ENCODE peak calls at places on chromosomes 7 and 10, in nine cellular contexts. T is breast epithelium, D is A549, A is thyroid gland, M is adrenal gland, O is Peyer's patch, Y is right lobe of liver, F is stomach, C is ovary. Q is an unnamed sample.
A peak's percentile ranks its signal among the peaks of the same experiment; 100 is the strongest.

GRCh38 chr10:30697806-30698205 is 68.3 kb upstream of the LYZL2 start:
- DNase-seq in O (no peak), Y (no peak), A (no peak), M (no peak), D (no peak), F (no peak), C (no peak), T (no peak), Q (no peak)

GRCh38 chr10:8013619-8014018 is 40.9 kb upstream of the GATA3 start:
- DNase-seq in D (no peak), F (no peak), C (no peak), M (no peak), O (no peak), Y (no peak), A (no peak), T (no peak), Q (no peak)

GRCh38 chr10:74011762-74012161 is 13.8 kb downstream of the VCL start:
- DNase-seq in F (no peak), D (peak; percentile 46), Y (no peak), T (no peak), C (no peak), A (peak; percentile 72), O (no peak), M (peak; percentile 57), Q (no peak)

GRCh38 chr7:106858618-106859532 is 6.2 kb upstream of the PIK3CG start:
- DNase-seq in O (no peak), Y (peak; percentile 59), D (peak; percentile 42), F (peak; percentile 38), T (no peak), C (no peak), A (peak; percentile 65), M (peak; percentile 41), Q (no peak)

GRCh38 chr10:127157506-127158205 is 38.7 kb downstream of the INSYN2A start:
- DNase-seq in Y (no peak), D (no peak), F (no peak), T (no peak), M (no peak), O (no peak), C (no peak), A (no peak), Q (no peak)

GRCh38 chr7:33155811-33156210 is 26.4 kb downstream of the BBS9 start:
- DNase-seq in T (no peak), A (peak; percentile 4), Y (no peak), D (no peak), O (no peak), F (no peak), C (no peak), M (no peak), Q (no peak)

GRCh38 chr7:142557971-142558582 is 191.2 kb upstream of the PRSS1 start:
- DNase-seq in Y (no peak), M (peak; percentile 33), O (peak; percentile 21), A (peak; percentile 27), D (peak; percentile 72), C (no peak), F (no peak), T (no peak), Q (no peak)

GRCh38 chr10:117746541-117747195 is 204.1 kb downstream of the EMX2 start:
- DNase-seq in T (no peak), Y (no peak), C (no peak), A (no peak), D (no peak), M (no peak), O (no peak), F (no peak), Q (no peak)

GRCh38 chr7:116707289-116707688 is 35.3 kb downstream of the MET start:
- DNase-seq in Y (no peak), C (no peak), D (no peak), A (no peak), M (no peak), T (no peak), F (no peak), O (no peak), Q (no peak)

GRCh38 chr7:116702046-116702445 is 30.1 kb downstream of the MET start:
- DNase-seq in F (no peak), D (no peak), Y (no peak), A (no peak), T (no peak), C (no peak), O (no peak), M (no peak), Q (peak; percentile 44)

GRCh38 chr7:116706668-116707126 is 34.7 kb downstream of the MET start:
- DNase-seq in M (no peak), F (no peak), Y (no peak), A (peak; percentile 21), D (peak; percentile 82), O (no peak), C (no peak), T (no peak), Q (no peak)

GRCh38 chr7:116705419-116705818 is 33.4 kb downstream of the MET start:
- DNase-seq in D (no peak), A (no peak), F (no peak), C (no peak), M (no peak), O (no peak), Y (no peak), T (no peak), Q (no peak)

GRCh38 chr7:116704650-116705049 is 32.7 kb downstream of the MET start:
- DNase-seq in F (no peak), Y (no peak), A (no peak), T (no peak), C (no peak), D (no peak), M (no peak), O (no peak), Q (no peak)
- H3K4me1 ChIP-seq in F (peaks cover 27% of the 10 kb centered on the region), Y (no peaks in the 10 kb centered on the region), A (peaks cover 52% of the 10 kb centered on the region), T (no peaks in the 10 kb centered on the region), C (no peaks in the 10 kb centered on the region), D (peaks cover 74% of the 10 kb centered on the region), M (no peaks in the 10 kb centered on the region), O (no peaks in the 10 kb centered on the region), Q (no peaks in the 10 kb centered on the region)

DNA sequence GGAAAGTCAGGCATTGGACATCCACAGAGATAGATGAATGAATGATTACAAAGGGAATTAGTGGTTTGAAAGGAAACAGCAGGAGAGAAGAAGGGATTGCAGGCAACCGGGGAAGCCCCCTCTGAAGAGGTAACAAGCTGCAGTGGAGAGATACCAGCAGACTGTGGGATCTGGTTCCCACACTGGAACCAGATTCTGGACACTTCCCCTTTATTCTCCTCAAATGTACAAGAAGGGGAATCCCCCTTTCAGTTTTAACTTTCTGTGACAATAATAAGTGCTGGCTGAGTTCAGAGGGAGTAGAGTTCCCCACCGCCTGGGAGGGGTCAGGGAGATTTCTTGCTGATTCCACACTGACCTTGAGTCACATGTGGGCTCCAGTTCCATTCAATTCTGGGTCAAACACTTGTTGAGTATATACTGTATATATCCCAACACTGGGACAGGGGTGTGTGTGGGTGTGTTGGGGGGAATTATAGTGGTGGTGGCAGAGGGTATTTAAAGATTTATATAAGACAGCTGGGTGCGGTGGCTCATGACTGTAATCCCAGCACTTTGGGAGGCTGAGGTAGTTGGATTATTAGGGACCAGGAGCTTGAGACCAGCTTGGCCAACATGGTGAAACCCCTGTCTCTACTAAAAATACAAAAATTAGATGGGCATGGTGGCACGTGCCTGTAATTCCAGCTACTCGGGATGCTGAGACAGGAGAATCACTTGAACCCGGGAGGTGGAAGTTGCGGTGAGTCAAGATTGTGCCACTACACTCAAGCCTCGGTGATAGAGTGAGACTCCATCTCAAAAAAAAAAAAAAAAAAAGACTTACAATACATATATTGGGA is 16.5 kb upstream of the DDIT4 start:
- DNase-seq in Y (no peak), D (peak; percentile 43), O (peak; percentile 56), A (peak; percentile 37), C (no peak), F (no peak), T (no peak), M (no peak), Q (no peak)
- H3K27ac ChIP-seq in Y (no peak overlapping the region), D (peak overlapping the region; percentile 100), O (peak overlapping the region; percentile 82), A (peak overlapping the region; percentile 98), C (peak overlapping the region; percentile 24), F (peak overlapping the region; percentile 92), T (peak overlapping the region; percentile 91), M (peak overlapping the region; percentile 48), Q (peak overlapping the region; percentile 91)

GRCh38 chr10:103626178-103626577 is 132.7 kb downstream of the NEURL1 start:
- DNase-seq in A (no peak), O (no peak), Y (no peak), T (no peak), M (no peak), C (no peak), F (no peak), D (no peak), Q (no peak)

GRCh38 chr10:103627893-103628292 is 134.4 kb downstream of the NEURL1 start:
- DNase-seq in M (no peak), C (no peak), A (no peak), Y (no peak), D (no peak), O (no peak), T (no peak), F (no peak), Q (no peak)

GRCh38 chr10:103629581-103629980 is 136.1 kb downstream of the NEURL1 start:
- DNase-seq in C (no peak), F (no peak), M (no peak), Y (no peak), O (no peak), A (no peak), T (no peak), D (no peak), Q (no peak)

GRCh38 chr10:103630156-103630555 is 136.7 kb downstream of the NEURL1 start:
- DNase-seq in Y (no peak), M (no peak), A (no peak), F (no peak), C (no peak), T (no peak), D (no peak), O (no peak), Q (no peak)

DNA sequence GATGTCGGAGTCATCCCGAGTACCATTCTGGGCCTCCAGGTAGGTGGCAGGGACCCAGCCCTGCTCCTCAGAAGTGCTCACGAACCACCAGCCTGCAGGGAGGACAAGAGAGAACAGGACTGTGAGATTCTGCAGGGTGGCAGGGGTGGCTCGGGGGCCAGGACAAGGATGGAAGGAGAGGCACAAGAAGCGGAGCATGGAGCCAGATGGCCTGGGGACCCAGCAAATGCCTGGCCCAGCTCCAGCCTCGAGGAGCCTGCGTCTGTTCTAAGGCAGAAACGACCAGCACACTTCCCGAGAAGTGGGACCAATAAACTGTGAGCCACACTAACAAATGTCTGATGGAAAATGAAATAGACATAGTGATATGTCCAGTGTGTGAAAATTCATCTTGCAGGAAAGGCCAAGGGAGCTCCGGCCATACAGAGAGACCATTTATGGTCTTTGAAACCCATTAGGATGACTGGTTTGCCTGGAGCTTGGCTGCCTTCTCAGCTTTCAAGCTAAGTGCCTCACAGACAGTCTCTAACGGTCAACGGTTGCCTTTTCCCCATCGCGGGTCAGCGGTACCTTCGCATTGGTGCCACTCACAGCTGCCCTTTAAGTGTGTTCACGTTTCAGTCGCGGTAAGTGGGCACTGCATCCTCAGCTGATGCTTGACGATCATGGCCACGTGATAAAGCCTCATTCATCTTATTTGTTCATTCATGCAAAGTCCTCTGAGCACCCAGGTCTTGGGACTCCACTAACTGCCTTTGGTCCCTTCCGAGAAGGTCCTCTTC is 133.8 kb downstream of the NEURL1 start:
- DNase-seq in O (no peak), F (no peak), A (peak; percentile 62), D (no peak), M (no peak), C (no peak), T (no peak), Y (no peak), Q (no peak)
- TF ChIP-seq POLR2A in O (no peak), F (no peak), A (no peak), D (no peak), M (no peak), C (no peak), T (no peak), Y (no peak), Q (no peak)

DNA sequence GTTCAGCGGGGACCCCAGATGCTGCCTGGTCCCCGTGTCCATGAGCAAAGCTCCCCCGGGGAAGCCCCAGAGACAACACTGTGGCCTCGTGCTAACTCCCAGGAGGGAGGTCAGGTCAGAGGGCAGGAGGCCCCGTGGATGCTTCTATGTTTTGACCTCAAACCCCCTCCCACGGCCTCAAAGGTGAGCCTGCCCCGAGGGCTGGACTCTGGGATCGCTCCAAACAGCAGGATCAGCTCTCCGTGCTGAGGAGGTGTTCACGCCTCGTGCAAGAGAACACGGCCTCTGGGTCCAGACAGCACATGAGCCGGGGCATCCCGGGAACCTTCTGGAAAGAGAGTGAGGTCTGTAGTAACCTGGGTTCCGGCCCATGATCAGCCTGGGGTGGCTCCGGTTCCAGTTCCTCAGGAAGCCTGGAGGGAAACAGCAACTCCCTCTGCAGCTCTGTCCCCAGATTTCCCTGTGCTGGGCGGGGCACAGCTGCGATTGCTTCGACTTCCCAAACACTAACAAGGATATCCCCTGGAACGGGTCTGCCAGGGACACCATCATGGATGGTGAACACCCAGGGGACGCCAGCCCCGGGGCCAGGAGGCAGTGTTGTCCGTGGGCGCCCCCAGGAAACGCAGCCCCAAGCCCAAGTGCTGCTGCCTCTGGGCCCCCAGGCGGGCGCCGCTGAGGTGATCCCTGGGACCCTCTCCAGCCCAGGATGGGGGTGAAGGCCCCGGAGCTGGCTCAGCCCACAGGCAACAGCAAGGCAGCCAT is 18.0 kb upstream of the INPP5A start:
- DNase-seq in D (no peak), O (no peak), Y (peak; percentile 48), F (no peak), T (no peak), A (no peak), M (peak; percentile 32), C (peak; percentile 35), Q (no peak)
- H3K4me1 ChIP-seq in D (peaks cover 26% of the 10 kb centered on the region), O (peaks cover 8% of the 10 kb centered on the region), Y (peaks cover 11% of the 10 kb centered on the region), F (peaks cover 57% of the 10 kb centered on the region), T (peaks cover 30% of the 10 kb centered on the region), A (peaks cover 53% of the 10 kb centered on the region), M (peaks cover 38% of the 10 kb centered on the region), C (peaks cover 47% of the 10 kb centered on the region), Q (peaks cover 10% of the 10 kb centered on the region)

Q was measured in prostate gland.